ENCODE peak calls at places on chromosomes 5 and 9, in four cellular contexts. One of them, this sample, is unnamed.

GRCh38 chr5:149486726-149487635 is 64.3 kb downstream of the CSNK1A1 start:
- DNase-seq in transverse colon: no peak
- DNase-seq in body of pancreas: no peak
- DNase-seq in NB4: no peak
- DNase-seq in this sample: no peak

GRCh38 chr5:80796861-80797260 is 142.1 kb upstream of the DHFR start:
- DNase-seq in NB4: no peak
- DNase-seq in transverse colon: no peak
- DNase-seq in body of pancreas: no peak
- DNase-seq in this sample: no peak

GRCh38 chr5:103021310-103021709 is 98.6 kb downstream of the GIN1 start:
- DNase-seq in NB4: peak
- DNase-seq in body of pancreas: no peak
- DNase-seq in transverse colon: no peak
- DNase-seq in this sample: peak

GRCh38 chr9:34123682-34124081 is 2.8 kb downstream of the DCAF12 start:
- DNase-seq in body of pancreas: peak
- DNase-seq in NB4: peak
- DNase-seq in transverse colon: peak
- DNase-seq in this sample: peak

GRCh38 chr5:149072376-149072775 is 9.5 kb upstream of the SH3TC2 start:
- DNase-seq in body of pancreas: no peak
- DNase-seq in transverse colon: no peak
- DNase-seq in NB4: no peak
- DNase-seq in this sample: no peak

GRCh38 chr5:1836176-1836890 is 35.1 kb downstream of the NDUFS6 start:
- DNase-seq in body of pancreas: no peak
- DNase-seq in NB4: no peak
- DNase-seq in transverse colon: no peak
- DNase-seq in this sample: no peak

GRCh38 chr5:68821056-68821455 is 272.8 kb upstream of the SLC30A5 start:
- DNase-seq in NB4: no peak
- DNase-seq in body of pancreas: no peak
- DNase-seq in transverse colon: no peak
- DNase-seq in this sample: no peak

GRCh38 chr9:86980802-86981201 is 33.5 kb upstream of the GAS1 start:
- DNase-seq in NB4: no peak
- DNase-seq in body of pancreas: no peak
- DNase-seq in transverse colon: no peak
- DNase-seq in this sample: no peak

GRCh38 chr5:42750507-42750906 is 6.1 kb upstream of the CCDC152 start:
- DNase-seq in transverse colon: no peak
- DNase-seq in NB4: no peak
- DNase-seq in body of pancreas: no peak
- DNase-seq in this sample: no peak

GRCh38 chr9:125409217-125409636 is 147.6 kb downstream of the GAPVD1 start:
- DNase-seq in body of pancreas: no peak
- DNase-seq in transverse colon: no peak
- DNase-seq in NB4: peak
- DNase-seq in this sample: peak

GRCh38 chr5:132103380-132103951 is 29.9 kb downstream of the CSF2 start:
- DNase-seq in transverse colon: peak
- DNase-seq in body of pancreas: peak
- DNase-seq in NB4: peak
- DNase-seq in this sample: peak

GRCh38 chr5:35919191-35919590 is 19.2 kb downstream of the CAPSL start:
- DNase-seq in NB4: no peak
- DNase-seq in transverse colon: no peak
- DNase-seq in body of pancreas: peak
- DNase-seq in this sample: no peak

GRCh38 chr9:136170291-136170901 is 34.5 kb downstream of the LHX3 start:
- DNase-seq in transverse colon: peak
- DNase-seq in body of pancreas: peak
- DNase-seq in NB4: peak
- DNase-seq in this sample: peak

GRCh38 chr9:115250646-115251045 is 132.7 kb upstream of the TNC start:
- DNase-seq in NB4: no peak
- DNase-seq in body of pancreas: no peak
- DNase-seq in transverse colon: no peak
- DNase-seq in this sample: no peak

GRCh38 chr9:35852267-35852815 is 17.9 kb downstream of the OR13J1 start:
- DNase-seq in transverse colon: no peak
- DNase-seq in body of pancreas: no peak
- DNase-seq in NB4: no peak
- DNase-seq in this sample: no peak

GRCh38 chr5:77985247-77985646 is 209.1 kb upstream of the TBCA start:
- DNase-seq in NB4: no peak
- DNase-seq in transverse colon: no peak
- DNase-seq in body of pancreas: no peak
- DNase-seq in this sample: no peak

GRCh38 chr9:4630836-4631235 is 31.3 kb upstream of the PLPP6 start:
- DNase-seq in body of pancreas: no peak
- DNase-seq in transverse colon: no peak
- DNase-seq in NB4: peak
- DNase-seq in this sample: no peak
- TF ChIP-seq CTCF in body of pancreas: no peak
- TF ChIP-seq CTCF in transverse colon: no peak
- TF ChIP-seq CTCF in NB4: no peak
- TF ChIP-seq CTCF in this sample: no peak

DNA sequence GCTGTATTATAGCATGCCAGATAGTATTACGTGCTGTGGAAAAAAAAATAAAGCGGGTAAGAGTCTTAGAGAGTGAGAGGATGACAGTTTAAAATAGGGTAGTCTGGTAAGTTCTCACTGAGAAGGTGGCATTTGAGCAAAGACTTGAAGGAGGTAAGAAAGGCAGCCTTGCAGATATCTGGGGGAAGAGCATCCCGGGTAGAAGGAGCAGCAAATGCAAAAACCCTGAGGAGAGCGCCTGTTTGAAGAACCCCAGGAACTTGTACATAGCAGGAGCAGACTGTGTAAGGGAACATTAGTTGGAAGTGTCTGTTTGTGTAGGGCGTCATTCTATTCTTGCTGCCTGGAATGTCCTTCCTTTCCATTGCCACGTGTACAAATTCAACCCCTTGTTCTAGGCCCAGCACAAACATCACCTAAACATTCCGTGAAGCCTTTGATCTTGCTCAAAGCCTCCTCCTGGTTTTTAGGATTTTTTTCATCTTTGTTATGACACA is 2.6 kb downstream of the AP3S1 start:
- DNase-seq in transverse colon: no peak
- DNase-seq in body of pancreas: no peak
- DNase-seq in NB4: no peak
- DNase-seq in this sample: no peak
- H3K4me3 ChIP-seq in transverse colon: no peak
- H3K4me3 ChIP-seq in body of pancreas: no peak
- H3K4me3 ChIP-seq in NB4: no peak
- H3K4me3 ChIP-seq in this sample: no peak

DNA sequence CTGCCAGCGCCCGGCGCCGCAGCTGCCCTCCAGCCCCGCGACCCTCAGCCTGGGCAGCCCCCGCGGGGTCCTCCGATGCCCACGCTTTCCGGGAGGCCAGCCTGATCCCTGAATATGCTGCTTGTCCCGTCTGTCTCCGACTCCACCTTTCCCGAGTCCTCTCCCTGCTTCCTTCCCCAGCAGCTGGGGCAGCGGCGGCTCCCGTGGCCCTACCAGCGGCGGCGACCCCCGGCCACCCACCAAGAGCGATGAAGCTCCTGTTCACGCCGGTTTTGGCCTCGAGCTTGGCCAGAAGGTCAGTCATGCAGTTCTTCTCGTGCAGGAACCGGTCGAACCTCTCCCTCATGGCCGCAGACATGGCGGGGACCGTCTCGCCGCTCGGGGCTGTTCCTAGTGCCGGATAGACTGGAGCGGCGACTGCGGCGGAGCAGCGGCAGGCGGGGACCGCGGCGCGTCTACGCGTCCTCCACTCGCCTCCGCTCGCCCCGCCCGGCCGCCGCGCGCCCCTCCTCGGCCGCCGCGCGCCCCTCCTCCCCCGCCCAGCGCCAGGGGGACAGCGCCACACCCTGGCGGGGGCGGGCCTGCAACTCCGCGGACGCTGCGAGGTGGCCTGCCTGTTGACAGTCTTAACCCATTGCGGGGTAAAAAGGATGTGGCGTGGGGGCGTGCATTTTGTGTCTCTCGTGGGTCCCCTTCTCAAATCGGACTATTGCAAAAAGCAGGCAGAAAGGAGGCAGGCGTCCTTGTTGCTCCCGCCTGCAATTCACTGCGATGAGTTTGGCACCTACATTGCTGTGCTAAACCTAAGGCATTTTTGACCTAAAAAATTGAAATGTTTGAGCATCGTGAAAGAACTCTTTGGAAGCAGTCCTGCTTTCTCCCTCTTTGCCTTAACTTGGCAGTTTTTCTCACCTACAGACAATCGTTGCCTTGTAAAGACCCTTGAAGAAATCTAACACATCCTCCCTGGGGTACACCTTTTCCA is at the start of gene REEP5:
- DNase-seq in transverse colon: peak
- DNase-seq in body of pancreas: peak
- DNase-seq in NB4: peak
- DNase-seq in this sample: peak
- TF ChIP-seq CTCF in transverse colon: peak
- TF ChIP-seq CTCF in body of pancreas: peak
- TF ChIP-seq CTCF in NB4: peak
- TF ChIP-seq CTCF in this sample: peak

DNA sequence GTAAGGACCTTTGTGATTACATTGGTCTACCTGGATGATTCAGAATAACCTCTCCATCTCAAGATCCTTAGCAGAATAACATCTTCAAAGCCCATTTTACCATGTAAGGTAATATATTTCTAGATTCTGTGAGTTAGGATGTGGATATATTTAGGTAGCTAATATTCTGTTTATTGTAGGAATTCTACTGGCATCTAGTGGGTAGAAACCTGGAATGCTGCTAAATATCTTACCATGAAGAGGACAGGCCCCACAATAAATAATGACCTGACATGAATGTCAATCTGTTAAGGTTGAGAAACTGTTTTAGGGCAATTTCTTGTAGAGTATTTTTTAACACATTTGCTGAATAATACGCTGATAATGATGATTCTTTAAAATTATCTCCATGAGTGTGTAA is 426.8 kb downstream of the MAN2A1 start:
- DNase-seq in transverse colon: no peak
- DNase-seq in body of pancreas: no peak
- DNase-seq in NB4: no peak
- DNase-seq in this sample: no peak
- H3K4me3 ChIP-seq in transverse colon: no peak
- H3K4me3 ChIP-seq in body of pancreas: no peak
- H3K4me3 ChIP-seq in NB4: no peak
- H3K4me3 ChIP-seq in this sample: no peak

DNA sequence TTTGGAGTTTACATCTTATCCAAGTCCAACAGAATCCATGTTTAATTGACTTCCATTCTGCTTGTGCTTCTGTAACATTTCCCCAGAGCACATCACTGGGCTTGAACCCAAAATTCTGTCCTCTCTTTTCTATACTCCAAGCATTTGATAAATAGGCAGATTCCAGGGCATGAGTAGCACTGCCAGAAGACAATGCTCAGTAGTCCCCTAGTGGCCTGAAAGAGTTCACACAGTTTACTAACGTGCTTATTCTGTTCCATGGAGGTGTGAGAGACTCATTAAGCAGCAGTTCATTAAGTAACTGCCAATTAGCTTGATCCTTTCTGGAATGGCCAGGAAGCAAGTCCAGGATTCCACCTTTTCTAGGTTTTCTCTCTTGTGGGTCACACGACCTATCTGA is 9.4 kb upstream of the GABRA6 start:
- DNase-seq in NB4: peak
- DNase-seq in body of pancreas: no peak
- DNase-seq in transverse colon: no peak
- DNase-seq in this sample: peak
- TF ChIP-seq CTCF in NB4: peak
- TF ChIP-seq CTCF in body of pancreas: peak
- TF ChIP-seq CTCF in transverse colon: peak
- TF ChIP-seq CTCF in this sample: peak

GRCh38 chr9:120842685-120843485 is at the start of gene PSMD5:
- DNase-seq in NB4: peak
- DNase-seq in transverse colon: peak
- DNase-seq in body of pancreas: peak
- DNase-seq in this sample: peak
- H3K4me3 ChIP-seq in NB4: peak
- H3K4me3 ChIP-seq in transverse colon: peak
- H3K4me3 ChIP-seq in body of pancreas: peak
- H3K4me3 ChIP-seq in this sample: peak